ENCODE peak calls at places on chromosome 14, in five cellular contexts. One of them, this sample, is unnamed.

GRCh38 chr14:20690848-20691640 is 2.5 kb downstream of the ANG start:
- DNase-seq in H9: no peak
- DNase-seq in esophagus squamous epithelium: no peak
- DNase-seq in AG09309: no peak
- DNase-seq in choroid plexus epithelial cell: peak; percentile 85
- DNase-seq in this sample: peak; percentile 74

GRCh38 chr14:36553650-36554260 is 28.7 kb downstream of the NKX2-8 start:
- DNase-seq in H9: no peak
- DNase-seq in esophagus squamous epithelium: no peak
- DNase-seq in choroid plexus epithelial cell: peak; percentile 80
- DNase-seq in AG09309: peak; percentile 23
- DNase-seq in this sample: peak; percentile 48

GRCh38 chr14:57486767-57487379 is 6.8 kb downstream of the CCDC198 start:
- DNase-seq in H9: no peak
- DNase-seq in AG09309: no peak
- DNase-seq in choroid plexus epithelial cell: peak; percentile 72
- DNase-seq in esophagus squamous epithelium: no peak
- DNase-seq in this sample: peak; percentile 44

GRCh38 chr14:21263284-21264024 is 5.8 kb downstream of the HNRNPC start:
- DNase-seq in esophagus squamous epithelium: no peak
- DNase-seq in H9: no peak
- DNase-seq in choroid plexus epithelial cell: no peak
- DNase-seq in AG09309: no peak
- DNase-seq in this sample: peak; percentile 35

GRCh38 chr14:57182760-57183503 is 85.8 kb downstream of the EXOC5 start:
- DNase-seq in AG09309: no peak
- DNase-seq in esophagus squamous epithelium: no peak
- DNase-seq in H9: peak; percentile 35
- DNase-seq in choroid plexus epithelial cell: peak; percentile 39
- DNase-seq in this sample: peak; percentile 25

GRCh38 chr14:78737116-78737515 is 566.9 kb downstream of the NRXN3 start:
- DNase-seq in H9: no peak
- DNase-seq in esophagus squamous epithelium: no peak
- DNase-seq in choroid plexus epithelial cell: no peak
- DNase-seq in AG09309: no peak
- DNase-seq in this sample: no peak

GRCh38 chr14:72472845-72473244 is 421.1 kb downstream of the DPF3 start:
- DNase-seq in AG09309: no peak
- DNase-seq in H9: no peak
- DNase-seq in choroid plexus epithelial cell: peak; percentile 23
- DNase-seq in esophagus squamous epithelium: no peak
- DNase-seq in this sample: peak; percentile 14

GRCh38 chr14:37888234-37888633 is 292.8 kb downstream of the TTC6 start:
- DNase-seq in esophagus squamous epithelium: no peak
- DNase-seq in AG09309: no peak
- DNase-seq in H9: no peak
- DNase-seq in choroid plexus epithelial cell: no peak
- DNase-seq in this sample: no peak

GRCh38 chr14:93994919-93995682 is 2.0 kb upstream of the CCDC197 start:
- DNase-seq in H9: no peak
- DNase-seq in choroid plexus epithelial cell: no peak
- DNase-seq in esophagus squamous epithelium: no peak
- DNase-seq in AG09309: peak; percentile 73
- DNase-seq in this sample: no peak

GRCh38 chr14:106317593-106317992 is 791.2 kb downstream of the TMEM121 start:
- DNase-seq in choroid plexus epithelial cell: no peak
- DNase-seq in esophagus squamous epithelium: no peak
- DNase-seq in AG09309: no peak
- DNase-seq in H9: no peak
- DNase-seq in this sample: no peak

DNA sequence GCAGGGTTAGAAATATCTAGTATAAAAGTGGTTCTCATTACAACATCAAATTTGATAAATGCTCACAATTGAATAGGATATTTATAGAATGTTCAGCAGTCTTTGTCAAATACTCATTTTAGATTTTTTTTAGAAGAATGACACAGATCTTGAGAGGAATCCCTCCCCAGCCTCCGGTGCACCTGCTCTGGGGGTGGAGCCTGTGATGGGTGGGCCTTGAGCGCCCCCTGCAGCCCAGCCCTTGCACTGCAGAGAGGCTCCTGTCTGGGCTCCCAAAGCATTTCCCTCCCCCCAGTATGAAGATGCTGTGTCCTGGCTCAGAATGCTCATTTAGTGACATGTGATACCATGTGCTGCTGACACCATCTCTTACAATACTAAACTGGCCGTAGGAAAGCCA is 792.3 kb downstream of the TMEM121 start:
- DNase-seq in esophagus squamous epithelium: no peak
- DNase-seq in AG09309: no peak
- DNase-seq in H9: no peak
- DNase-seq in choroid plexus epithelial cell: no peak
- DNase-seq in this sample: peak; percentile 3
- TF ChIP-seq CTCF in esophagus squamous epithelium: no peak
- TF ChIP-seq CTCF in AG09309: no peak
- TF ChIP-seq CTCF in H9: no peak
- TF ChIP-seq CTCF in choroid plexus epithelial cell: no peak
- TF ChIP-seq CTCF in this sample: peak; percentile 43

GRCh38 chr14:73729015-73729330 is 14.8 kb upstream of the PNMA1 start:
- DNase-seq in H9: no peak
- DNase-seq in AG09309: no peak
- DNase-seq in esophagus squamous epithelium: no peak
- DNase-seq in choroid plexus epithelial cell: no peak
- DNase-seq in this sample: no peak
- TF ChIP-seq CTCF in H9: no peak
- TF ChIP-seq CTCF in AG09309: no peak
- TF ChIP-seq CTCF in esophagus squamous epithelium: no peak
- TF ChIP-seq CTCF in choroid plexus epithelial cell: no peak
- TF ChIP-seq CTCF in this sample: no peak

GRCh38 chr14:61470261-61470953 is 149.0 kb downstream of the PRKCH start:
- DNase-seq in AG09309: peak; percentile 87
- DNase-seq in choroid plexus epithelial cell: peak; percentile 98
- DNase-seq in H9: peak; percentile 63
- DNase-seq in esophagus squamous epithelium: no peak
- DNase-seq in this sample: peak; percentile 51
- TF ChIP-seq CTCF in AG09309: peak; percentile 36
- TF ChIP-seq CTCF in choroid plexus epithelial cell: peak; percentile 53
- TF ChIP-seq CTCF in H9: peak; percentile 35
- TF ChIP-seq CTCF in esophagus squamous epithelium: no peak
- TF ChIP-seq CTCF in this sample: peak; percentile 21

GRCh38 chr14:64158608-64159007 is 135.6 kb downstream of the ESR2 start:
- DNase-seq in esophagus squamous epithelium: no peak
- DNase-seq in AG09309: no peak
- DNase-seq in choroid plexus epithelial cell: no peak
- DNase-seq in H9: no peak
- DNase-seq in this sample: no peak

GRCh38 chr14:64159588-64159987 is 134.6 kb downstream of the ESR2 start:
- DNase-seq in choroid plexus epithelial cell: no peak
- DNase-seq in AG09309: no peak
- DNase-seq in H9: no peak
- DNase-seq in esophagus squamous epithelium: no peak
- DNase-seq in this sample: no peak
- TF ChIP-seq CTCF in choroid plexus epithelial cell: peak; percentile 21
- TF ChIP-seq CTCF in AG09309: no peak
- TF ChIP-seq CTCF in H9: peak; percentile 39
- TF ChIP-seq CTCF in esophagus squamous epithelium: no peak
- TF ChIP-seq CTCF in this sample: no peak

DNA sequence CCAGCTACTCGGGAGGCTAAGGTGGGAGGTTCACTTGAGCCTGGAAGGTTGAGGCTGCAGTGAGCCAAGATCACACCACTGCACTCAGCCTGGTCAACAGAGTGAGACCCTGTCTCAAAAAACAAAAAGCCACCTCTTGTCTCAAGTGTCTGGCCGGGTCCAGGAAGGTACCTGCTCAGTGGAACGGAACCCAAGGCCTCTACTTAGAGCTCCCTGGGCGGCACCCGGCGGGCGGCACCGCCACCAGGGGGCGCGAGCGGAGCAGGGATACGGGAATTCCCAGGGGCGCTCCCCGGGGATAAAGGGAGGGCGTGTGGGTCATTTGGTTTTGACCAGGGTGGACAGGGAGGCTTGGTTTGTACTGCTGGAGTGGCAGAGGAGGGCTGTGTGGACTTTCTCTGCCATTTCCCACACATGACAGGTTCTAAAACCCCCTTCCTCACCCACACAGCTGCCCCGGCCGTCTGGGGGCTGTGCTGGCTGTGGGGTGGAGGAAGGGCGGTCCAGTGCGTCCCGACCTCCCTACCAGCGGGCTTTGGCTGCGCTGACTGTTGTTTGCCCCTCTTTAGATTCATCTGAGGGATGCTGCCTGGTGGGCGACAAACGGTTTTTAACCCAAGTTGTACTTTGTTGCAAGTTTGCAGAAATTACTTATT is 91.4 kb downstream of the SETD3 start:
- DNase-seq in choroid plexus epithelial cell: peak; percentile 30
- DNase-seq in esophagus squamous epithelium: no peak
- DNase-seq in H9: peak; percentile 80
- DNase-seq in AG09309: no peak
- DNase-seq in this sample: peak; percentile 42
- TF ChIP-seq CTCF in choroid plexus epithelial cell: peak; percentile 77
- TF ChIP-seq CTCF in esophagus squamous epithelium: peak; percentile 60
- TF ChIP-seq CTCF in H9: peak; percentile 97
- TF ChIP-seq CTCF in AG09309: peak; percentile 88
- TF ChIP-seq CTCF in this sample: peak; percentile 70

GRCh38 chr14:83467811-83468210 is 1934.2 kb upstream of the SEL1L start:
- DNase-seq in esophagus squamous epithelium: no peak
- DNase-seq in H9: no peak
- DNase-seq in AG09309: no peak
- DNase-seq in choroid plexus epithelial cell: peak; percentile 58
- DNase-seq in this sample: peak; percentile 31

GRCh38 chr14:83462759-83463158 is 1929.1 kb upstream of the SEL1L start:
- DNase-seq in choroid plexus epithelial cell: no peak
- DNase-seq in AG09309: no peak
- DNase-seq in H9: no peak
- DNase-seq in esophagus squamous epithelium: no peak
- DNase-seq in this sample: no peak

DNA sequence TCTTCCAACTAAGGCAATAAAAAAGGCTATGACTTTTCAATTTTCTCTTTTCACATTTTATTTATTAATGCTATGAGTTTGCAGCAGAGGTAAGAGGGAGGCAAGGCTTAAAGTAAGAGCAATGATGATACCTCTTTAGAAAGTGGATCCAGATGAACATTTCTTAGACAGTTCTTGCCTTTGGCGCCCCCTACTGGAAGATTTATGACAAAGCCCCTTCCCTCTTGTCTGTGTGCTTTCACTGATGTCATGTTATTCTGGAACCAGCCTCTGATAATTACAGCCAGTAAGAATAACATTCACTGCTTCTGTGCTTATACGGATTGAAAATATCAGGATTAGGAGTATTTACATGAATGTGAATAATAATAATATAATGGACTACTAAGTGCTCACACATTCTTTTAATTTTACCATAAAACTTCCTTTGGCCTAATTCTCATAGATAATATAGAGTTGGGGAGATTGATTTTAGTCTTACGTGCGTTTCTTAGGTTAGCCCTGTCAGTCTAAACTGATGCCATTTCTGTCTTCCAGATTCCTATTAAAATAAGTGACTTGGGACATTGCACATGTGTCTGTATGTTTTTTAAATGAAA is 1929.9 kb upstream of the SEL1L start:
- DNase-seq in choroid plexus epithelial cell: peak; percentile 87
- DNase-seq in esophagus squamous epithelium: no peak
- DNase-seq in AG09309: no peak
- DNase-seq in H9: peak; percentile 53
- DNase-seq in this sample: peak; percentile 72
- TF ChIP-seq CTCF in choroid plexus epithelial cell: peak; percentile 85
- TF ChIP-seq CTCF in esophagus squamous epithelium: peak; percentile 41
- TF ChIP-seq CTCF in AG09309: peak; percentile 18
- TF ChIP-seq CTCF in H9: peak; percentile 86
- TF ChIP-seq CTCF in this sample: peak; percentile 74

DNA sequence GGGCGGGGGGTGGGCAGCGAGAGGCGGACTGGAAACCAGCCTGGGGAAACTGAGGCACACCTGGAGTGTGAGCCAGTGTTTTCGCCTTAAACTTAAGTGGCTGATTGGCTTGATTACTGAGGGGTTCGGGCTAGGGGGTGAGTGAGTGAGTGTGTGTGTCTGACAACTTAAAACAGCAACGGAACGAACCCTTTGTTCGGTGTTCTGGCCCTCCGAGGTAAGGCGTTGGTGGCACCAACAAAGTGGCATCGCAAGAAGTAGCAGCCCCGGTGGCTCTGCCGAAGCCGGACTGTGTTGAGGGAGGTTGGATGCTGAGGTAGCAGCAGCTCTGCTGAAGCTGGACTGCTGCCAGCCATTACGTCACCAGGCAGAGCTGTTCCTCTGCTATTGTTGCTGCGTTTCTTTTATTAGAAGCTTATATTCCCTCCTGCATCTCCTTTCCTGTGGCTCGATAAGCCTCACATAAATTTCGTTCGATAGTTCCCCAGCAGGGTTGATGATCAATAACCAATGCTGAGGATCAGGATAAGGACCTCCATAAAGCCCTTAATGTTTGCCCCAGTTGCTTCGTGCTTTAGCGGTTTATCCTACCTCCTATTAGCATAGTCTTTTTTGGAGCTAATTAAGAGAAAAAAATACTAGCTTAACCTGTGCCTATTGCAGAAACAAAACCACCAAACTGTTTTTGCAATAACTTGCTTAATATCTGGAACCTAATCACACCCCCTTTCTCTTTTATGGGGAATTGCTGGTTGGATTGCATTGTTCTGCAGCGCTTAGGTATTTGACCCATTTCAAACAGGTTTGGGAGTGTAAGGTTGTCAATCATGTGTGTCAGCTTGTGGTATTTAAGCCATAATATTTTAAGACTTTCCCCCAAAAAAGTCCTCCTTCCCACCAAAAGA is 1.3 kb downstream of the GPR137C start:
- DNase-seq in esophagus squamous epithelium: peak; percentile 5
- DNase-seq in AG09309: peak; percentile 53
- DNase-seq in H9: peak; percentile 56
- DNase-seq in choroid plexus epithelial cell: peak; percentile 94
- DNase-seq in this sample: peak; percentile 82
- TF ChIP-seq CTCF in esophagus squamous epithelium: no peak
- TF ChIP-seq CTCF in AG09309: no peak
- TF ChIP-seq CTCF in H9: no peak
- TF ChIP-seq CTCF in choroid plexus epithelial cell: no peak
- TF ChIP-seq CTCF in this sample: no peak

GRCh38 chr14:34610101-34610500 is 19.8 kb downstream of the SNX6 start:
- DNase-seq in AG09309: no peak
- DNase-seq in H9: no peak
- DNase-seq in esophagus squamous epithelium: no peak
- DNase-seq in choroid plexus epithelial cell: no peak
- DNase-seq in this sample: no peak

DNA sequence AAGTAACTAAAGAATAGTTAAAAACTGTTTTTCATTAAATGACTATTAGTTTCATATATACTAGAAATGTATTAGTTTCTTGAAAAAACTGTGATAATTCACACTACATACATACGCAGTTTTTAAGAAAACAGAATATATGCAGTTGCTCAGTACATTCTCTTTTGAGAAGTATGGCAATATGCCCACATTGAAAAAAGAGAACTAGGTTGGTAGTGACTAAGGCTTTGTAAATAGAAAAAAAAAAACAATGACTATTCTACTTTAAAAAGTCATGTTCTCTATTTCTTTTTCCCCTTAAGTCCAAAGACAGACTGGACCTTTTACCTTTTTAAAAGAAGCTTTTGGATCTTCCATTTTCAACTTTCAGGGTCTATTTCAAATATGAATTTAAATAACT is 25.0 kb downstream of the SNX6 start:
- DNase-seq in H9: no peak
- DNase-seq in choroid plexus epithelial cell: peak; percentile 68
- DNase-seq in AG09309: no peak
- DNase-seq in esophagus squamous epithelium: no peak
- DNase-seq in this sample: no peak
- TF ChIP-seq CTCF in H9: no peak
- TF ChIP-seq CTCF in choroid plexus epithelial cell: no peak
- TF ChIP-seq CTCF in AG09309: no peak
- TF ChIP-seq CTCF in esophagus squamous epithelium: no peak
- TF ChIP-seq CTCF in this sample: no peak

This sample was measured in NB4.